ENCODE peak calls at places on chromosomes 1 and 21, in ten cellular contexts. Y is lung; R is colonic mucosa; B is hepatocyte; L is CD4-positive, alpha-beta memory T cell; T is transverse colon; V is body of pancreas; H is suprapubic skin; C is tibial artery; P is mammary epithelial cell. J is an unnamed sample.

GRCh38 chr21:39445339-39446269 is at the start of gene LCA5L:
- DNase-seq in T (peak; percentile 93), P (peak; percentile 84), C (peak; percentile 93), H (peak; percentile 94), R (peak; percentile 89), Y (peak; percentile 91), B (peak; percentile 97), V (peak; percentile 94), L (peak; percentile 89), J (peak; percentile 55)

GRCh38 chr1:55214214-55214902 is 806 bp downstream of the USP24 start:
- DNase-seq in P (peak; percentile 12), B (peak; percentile 62), C (peak; percentile 69), T (peak; percentile 63), Y (peak; percentile 49), H (no peak), L (no peak), V (peak; percentile 39), R (peak; percentile 68), J (no peak)

GRCh38 chr1:155081472-155082300 is 3.0 kb downstream of the EFNA3 start:
- DNase-seq in L (no peak), B (peak; percentile 36), P (no peak), T (peak; percentile 54), R (peak; percentile 63), H (no peak), V (no peak), C (no peak), Y (no peak), J (no peak)

GRCh38 chr1:212621043-212621829 is 12.7 kb downstream of the ATF3 start:
- DNase-seq in V (no peak), C (no peak), L (no peak), T (no peak), B (no peak), H (no peak), Y (no peak), R (no peak), P (no peak), J (no peak)

GRCh38 chr1:176058686-176059085 is 148.4 kb downstream of the COP1 start:
- DNase-seq in P (no peak), Y (no peak), L (no peak), R (no peak), H (no peak), V (no peak), T (no peak), C (no peak), B (peak; percentile 57), J (no peak)

GRCh38 chr1:1869459-1869858 is 21.4 kb downstream of the GNB1 start:
- DNase-seq in V (no peak), T (no peak), C (no peak), P (no peak), R (no peak), H (no peak), L (no peak), Y (no peak), B (no peak), J (no peak)

GRCh38 chr1:8560611-8561544 is 243.0 kb downstream of the SLC45A1 start:
- DNase-seq in P (peak; percentile 27), B (peak; percentile 65), H (no peak), C (no peak), R (peak; percentile 38), T (no peak), V (peak; percentile 51), Y (no peak), L (peak; percentile 52), J (no peak)

GRCh38 chr1:117447661-117448060 is 80.4 kb downstream of the MAN1A2 start:
- DNase-seq in H (no peak), B (no peak), P (no peak), C (no peak), R (no peak), T (no peak), L (no peak), Y (no peak), V (no peak), J (no peak)

GRCh38 chr1:151435174-151435573 is 24.1 kb downstream of the POGZ start:
- DNase-seq in T (no peak), H (no peak), B (no peak), L (no peak), C (no peak), P (no peak), R (no peak), Y (no peak), V (no peak), J (no peak)

GRCh38 chr1:206575165-206575893 is 36.9 kb downstream of the EIF2D start:
- DNase-seq in Y (peak; percentile 75), B (peak; percentile 47), R (peak; percentile 60), V (peak; percentile 68), T (peak; percentile 49), C (no peak), L (peak; percentile 87), P (no peak), H (no peak), J (peak; percentile 73)

GRCh38 chr21:28975401-28975800 is 17.3 kb downstream of the LTN1 start:
- DNase-seq in Y (no peak), V (no peak), T (no peak), P (no peak), R (no peak), L (no peak), C (no peak), H (no peak), B (no peak), J (no peak)

GRCh38 chr1:15124362-15125100 is 29.0 kb upstream of the TMEM51 start:
- DNase-seq in R (no peak), P (no peak), C (no peak), Y (no peak), H (no peak), T (no peak), L (no peak), B (no peak), V (no peak), J (no peak)

GRCh38 chr21:34881421-34881820 is 167.7 kb downstream of the RUNX1 start:
- DNase-seq in R (peak; percentile 16), V (no peak), L (no peak), P (no peak), B (no peak), H (no peak), Y (no peak), C (no peak), T (no peak), J (no peak)

GRCh38 chr1:2267862-2268261 is 39.7 kb downstream of the SKI start:
- DNase-seq in H (no peak), Y (no peak), P (no peak), V (no peak), R (no peak), B (no peak), T (no peak), L (no peak), C (no peak), J (no peak)

GRCh38 chr1:211082824-211083223 is 51.1 kb downstream of the KCNH1 start:
- DNase-seq in V (no peak), L (no peak), T (no peak), Y (no peak), P (no peak), C (no peak), R (no peak), B (no peak), H (no peak), J (no peak)

GRCh38 chr1:202144510-202145324 is at the start of gene ARL8A:
- DNase-seq in H (no peak), C (peak; percentile 85), L (peak; percentile 66), T (peak; percentile 80), P (peak; percentile 45), R (peak; percentile 80), B (peak; percentile 84), V (peak; percentile 70), Y (peak; percentile 68), J (no peak)

GRCh38 chr1:44676484-44677200 is 2.1 kb downstream of the ARMH1 start:
- DNase-seq in B (no peak), R (peak; percentile 45), P (no peak), Y (no peak), T (no peak), H (no peak), L (no peak), C (no peak), V (peak; percentile 36), J (peak; percentile 20)

GRCh38 chr21:16588433-16588860 is 858.7 kb downstream of the USP25 start:
- DNase-seq in P (peak; percentile 85), B (peak; percentile 87), R (peak; percentile 32), T (peak; percentile 21), V (peak; percentile 43), L (no peak), H (peak; percentile 84), Y (peak; percentile 38), C (peak; percentile 86), J (peak; percentile 49)

GRCh38 chr1:44713321-44713781 is 17.6 kb downstream of the RNU5D-1 start:
- DNase-seq in R (no peak), V (no peak), C (no peak), P (no peak), T (no peak), B (peak; percentile 46), H (no peak), L (no peak), Y (no peak), J (no peak)

GRCh38 chr21:10616535-10616934 is 95.2 kb downstream of the TPTE start:
- DNase-seq in H (no peak), P (no peak), C (no peak), B (no peak), R (no peak), V (no peak), T (no peak), L (no peak), Y (no peak), J (no peak)
- H3K9me3 ChIP-seq in H (peaks cover 25% of the 10 kb centered on the region), P (peaks cover 35% of the 10 kb centered on the region), C (peaks cover 22% of the 10 kb centered on the region), B (peaks cover 8% of the 10 kb centered on the region), R (no peaks in the 10 kb centered on the region), V (no peaks in the 10 kb centered on the region), T (peaks cover 20% of the 10 kb centered on the region), L (no peaks in the 10 kb centered on the region), Y (no peaks in the 10 kb centered on the region), J (peaks cover 33% of the 10 kb centered on the region)

GRCh38 chr1:182770193-182770592 is 19.4 kb upstream of the NPL start:
- DNase-seq in B (no peak), H (no peak), C (no peak), Y (no peak), P (no peak), L (no peak), V (no peak), R (no peak), T (no peak), J (no peak)
- H3K27ac ChIP-seq in B (no peak overlapping the region), H (no peak overlapping the region), C (no peak overlapping the region), Y (no peak overlapping the region), P (no peak overlapping the region), L (no peak overlapping the region), V (no peak overlapping the region), R (no peak overlapping the region), T (no peak overlapping the region), J (no peak overlapping the region)

GRCh38 chr1:59193443-59194093 is 103.3 kb upstream of the FGGY start:
- DNase-seq in Y (no peak), P (no peak), H (no peak), L (no peak), C (no peak), V (no peak), T (peak; percentile 35), R (peak; percentile 48), B (no peak), J (no peak)
- H3K9me3 ChIP-seq in Y (no peaks in the 10 kb centered on the region), P (no peaks in the 10 kb centered on the region), H (no peaks in the 10 kb centered on the region), L (no peaks in the 10 kb centered on the region), C (no peaks in the 10 kb centered on the region), V (no peaks in the 10 kb centered on the region), T (no peaks in the 10 kb centered on the region), R (no peaks in the 10 kb centered on the region), B (no peaks in the 10 kb centered on the region), J (peaks cover 4% of the 10 kb centered on the region)

GRCh38 chr1:109385417-109385816 is 12.3 kb downstream of the SORT1 start:
- DNase-seq in V (peak; percentile 56), L (no peak), T (peak; percentile 23), Y (no peak), C (peak; percentile 91), B (no peak), H (no peak), R (no peak), P (no peak), J (no peak)
- H3K27ac ChIP-seq in V (no peak overlapping the region), L (no peak overlapping the region), T (peak overlapping the region; percentile 23), Y (no peak overlapping the region), C (peak overlapping the region; percentile 87), B (no peak overlapping the region), H (peak overlapping the region; percentile 39), R (no peak overlapping the region), P (no peak overlapping the region), J (no peak overlapping the region)

J was measured in AG04450.